ENCODE peak calls at places on chromosomes 6 and 20, in four cellular contexts. One of them, this sample, is unnamed.

GRCh38 chr6:22332726-22333125 is 35.9 kb upstream of the PRL start:
- DNase-seq in IMR-90: no peak
- DNase-seq in H9: no peak
- DNase-seq in mesendoderm: peak; percentile 4
- DNase-seq in this sample: no peak

GRCh38 chr20:44610313-44610965 is 28.1 kb downstream of the PKIG start:
- DNase-seq in IMR-90: no peak
- DNase-seq in H9: no peak
- DNase-seq in mesendoderm: no peak
- DNase-seq in this sample: no peak

GRCh38 chr20:3924304-3925112 is 35.3 kb downstream of the PANK2 start:
- DNase-seq in IMR-90: no peak
- DNase-seq in H9: no peak
- DNase-seq in mesendoderm: no peak
- DNase-seq in this sample: no peak

GRCh38 chr6:6737666-6738065 is 149.1 kb downstream of the LY86 start:
- DNase-seq in IMR-90: no peak
- DNase-seq in H9: no peak
- DNase-seq in mesendoderm: no peak
- DNase-seq in this sample: no peak

GRCh38 chr6:32406857-32407256 is at the start of gene BTNL2:
- DNase-seq in IMR-90: no peak
- DNase-seq in H9: no peak
- DNase-seq in mesendoderm: no peak
- DNase-seq in this sample: no peak

GRCh38 chr6:157921685-157922367 is 59.8 kb upstream of the SYNJ2 start:
- DNase-seq in IMR-90: peak; percentile 49
- DNase-seq in H9: no peak
- DNase-seq in mesendoderm: no peak
- DNase-seq in this sample: no peak

GRCh38 chr20:54820392-54820791 is 345.0 kb downstream of the DOK5 start:
- DNase-seq in IMR-90: no peak
- DNase-seq in H9: no peak
- DNase-seq in mesendoderm: no peak
- DNase-seq in this sample: no peak

GRCh38 chr6:45026003-45026516 is 302.1 kb upstream of the RUNX2 start:
- DNase-seq in IMR-90: peak; percentile 53
- DNase-seq in H9: no peak
- DNase-seq in mesendoderm: no peak
- DNase-seq in this sample: no peak

GRCh38 chr6:40815731-40816130 is 223.3 kb downstream of the UNC5CL start:
- DNase-seq in IMR-90: no peak
- DNase-seq in H9: no peak
- DNase-seq in mesendoderm: no peak
- DNase-seq in this sample: no peak

GRCh38 chr6:96702626-96703025 is 134.7 kb downstream of the GPR63 start:
- DNase-seq in IMR-90: no peak
- DNase-seq in H9: no peak
- DNase-seq in mesendoderm: no peak
- DNase-seq in this sample: no peak

GRCh38 chr6:108250240-108250866 is 10.5 kb downstream of the SNX3 start:
- DNase-seq in IMR-90: peak; percentile 30
- DNase-seq in H9: peak; percentile 34
- DNase-seq in mesendoderm: peak; percentile 79
- DNase-seq in this sample: no peak

GRCh38 chr20:32516985-32517873 is 67.9 kb downstream of the NOL4L start:
- DNase-seq in IMR-90: peak; percentile 26
- DNase-seq in H9: no peak
- DNase-seq in mesendoderm: peak; percentile 69
- DNase-seq in this sample: no peak

GRCh38 chr6:121334299-121335104 is at the start of gene TBC1D32:
- DNase-seq in IMR-90: peak; percentile 88
- DNase-seq in H9: peak; percentile 92
- DNase-seq in mesendoderm: peak; percentile 93
- DNase-seq in this sample: peak; percentile 70

GRCh38 chr20:52410182-52410647 is 218.6 kb upstream of the ZFP64 start:
- DNase-seq in IMR-90: peak; percentile 21
- DNase-seq in H9: no peak
- DNase-seq in mesendoderm: peak; percentile 64
- DNase-seq in this sample: no peak

GRCh38 chr20:61360296-61360695 is 108.2 kb downstream of the CDH4 start:
- DNase-seq in IMR-90: no peak
- DNase-seq in H9: no peak
- DNase-seq in mesendoderm: no peak
- DNase-seq in this sample: no peak

GRCh38 chr6:21792177-21792576 is 198.6 kb downstream of the SOX4 start:
- DNase-seq in IMR-90: no peak
- DNase-seq in H9: no peak
- DNase-seq in mesendoderm: no peak
- DNase-seq in this sample: peak; percentile 13

GRCh38 chr6:96939019-96939805 is 14.7 kb downstream of the KLHL32 start:
- DNase-seq in IMR-90: peak; percentile 29
- DNase-seq in H9: no peak
- DNase-seq in mesendoderm: peak; percentile 5
- DNase-seq in this sample: no peak

GRCh38 chr20:59137532-59137931 is 26.1 kb upstream of the ZNF831 start:
- DNase-seq in IMR-90: no peak
- DNase-seq in H9: no peak
- DNase-seq in mesendoderm: no peak
- DNase-seq in this sample: no peak

GRCh38 chr6:108671790-108672189 is 111.1 kb downstream of the FOXO3 start:
- DNase-seq in IMR-90: no peak
- DNase-seq in H9: peak; percentile 55
- DNase-seq in mesendoderm: no peak
- DNase-seq in this sample: peak; percentile 27

GRCh38 chr20:33282196-33282934 is 649 bp upstream of the BPIFB1 start:
- DNase-seq in IMR-90: no peak
- DNase-seq in H9: no peak
- DNase-seq in mesendoderm: no peak
- DNase-seq in this sample: no peak

GRCh38 chr6:43870660-43871061 is 100.7 kb downstream of the VEGFA start:
- DNase-seq in IMR-90: peak; percentile 49
- DNase-seq in H9: no peak
- DNase-seq in mesendoderm: no peak
- DNase-seq in this sample: no peak
- H3K56ac ChIP-seq in IMR-90: no peak overlapping the region
- H3K56ac ChIP-seq in H9: no peak overlapping the region
- H3K56ac ChIP-seq in mesendoderm: no peak overlapping the region
- H3K56ac ChIP-seq in this sample: no peak overlapping the region

GRCh38 chr20:58102252-58102651 is 126.2 kb downstream of the ANKRD60 start:
- DNase-seq in IMR-90: no peak
- DNase-seq in H9: no peak
- DNase-seq in mesendoderm: no peak
- DNase-seq in this sample: no peak

GRCh38 chr20:58097943-58098342 is 130.5 kb downstream of the ANKRD60 start:
- DNase-seq in IMR-90: no peak
- DNase-seq in H9: no peak
- DNase-seq in mesendoderm: no peak
- DNase-seq in this sample: no peak

GRCh38 chr20:58099291-58099915 is 129.1 kb downstream of the ANKRD60 start:
- DNase-seq in IMR-90: no peak
- DNase-seq in H9: no peak
- DNase-seq in mesendoderm: no peak
- DNase-seq in this sample: peak; percentile 32

GRCh38 chr20:58100731-58101356 is 127.6 kb downstream of the ANKRD60 start:
- DNase-seq in IMR-90: no peak
- DNase-seq in H9: no peak
- DNase-seq in mesendoderm: no peak
- DNase-seq in this sample: no peak

DNA sequence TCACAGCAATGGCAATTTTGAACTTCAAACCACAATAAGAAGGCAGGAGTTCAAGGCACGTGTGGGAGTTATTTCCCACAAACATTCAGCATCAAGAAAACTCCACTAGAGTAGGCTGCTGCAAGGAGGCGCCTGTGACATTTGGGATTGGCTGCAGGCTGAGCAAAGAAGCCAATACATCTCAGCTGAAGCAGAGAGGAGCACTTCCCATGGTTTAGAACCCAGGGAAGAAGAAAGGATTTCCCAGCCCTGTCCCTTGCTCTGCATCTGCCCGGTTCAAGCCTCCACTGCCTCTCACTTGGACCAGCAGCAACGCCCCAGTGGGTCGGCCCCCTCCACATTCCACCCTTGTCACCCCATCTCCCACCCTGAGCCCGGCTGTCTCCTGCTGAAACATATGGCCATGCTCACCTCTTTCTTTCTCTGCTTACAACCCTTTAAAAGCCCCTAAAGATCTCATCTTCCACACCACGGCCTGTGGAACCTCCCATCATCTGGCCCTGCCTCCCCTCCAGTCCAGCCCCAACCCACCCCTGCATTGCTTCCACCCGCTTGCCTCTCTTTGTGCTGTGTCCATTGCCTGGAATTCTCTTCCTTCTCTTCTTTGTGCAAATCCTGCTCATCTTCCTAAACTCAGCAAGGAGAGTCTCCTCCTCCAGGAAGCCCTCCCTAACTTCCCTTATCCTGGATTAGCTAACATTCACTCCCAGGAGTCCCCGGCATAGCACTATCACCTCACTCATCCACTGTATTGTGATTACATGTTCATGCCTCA is 128.3 kb downstream of the ANKRD60 start:
- DNase-seq in IMR-90: no peak
- DNase-seq in H9: no peak
- DNase-seq in mesendoderm: no peak
- DNase-seq in this sample: no peak
- H3K56ac ChIP-seq in IMR-90: no peak overlapping the region
- H3K56ac ChIP-seq in H9: no peak overlapping the region
- H3K56ac ChIP-seq in mesendoderm: no peak overlapping the region
- H3K56ac ChIP-seq in this sample: no peak overlapping the region

DNA sequence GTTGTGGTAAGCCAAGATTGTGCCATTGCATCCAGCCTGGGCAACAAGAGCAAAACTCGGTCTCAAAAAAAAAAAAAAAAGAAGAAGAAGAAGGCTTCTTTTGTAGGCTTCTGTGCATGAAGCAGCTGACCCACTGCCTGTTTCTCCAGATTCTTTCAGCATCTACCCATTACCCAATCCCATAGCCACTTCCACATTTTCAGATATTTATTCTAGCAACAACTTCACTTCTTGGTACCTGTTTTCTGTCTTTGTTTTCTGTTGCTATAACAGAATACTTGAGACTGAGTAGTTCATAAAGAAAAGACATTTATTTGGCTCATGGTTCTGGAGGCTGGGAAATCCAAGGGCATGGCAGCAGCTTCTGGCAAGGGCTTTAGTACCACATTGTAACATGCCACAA is 95.3 kb upstream of the SGK1 start:
- DNase-seq in IMR-90: no peak
- DNase-seq in H9: no peak
- DNase-seq in mesendoderm: no peak
- DNase-seq in this sample: no peak
- H3K56ac ChIP-seq in IMR-90: no peak overlapping the region
- H3K56ac ChIP-seq in H9: no peak overlapping the region
- H3K56ac ChIP-seq in mesendoderm: no peak overlapping the region
- H3K56ac ChIP-seq in this sample: no peak overlapping the region

GRCh38 chr6:110196874-110197273 is 16.6 kb downstream of the CDC40 start:
- DNase-seq in IMR-90: no peak
- DNase-seq in H9: no peak
- DNase-seq in mesendoderm: no peak
- DNase-seq in this sample: no peak

GRCh38 chr6:110190726-110191125 is 10.5 kb downstream of the CDC40 start:
- DNase-seq in IMR-90: no peak
- DNase-seq in H9: no peak
- DNase-seq in mesendoderm: peak; percentile 94
- DNase-seq in this sample: no peak

GRCh38 chr6:110191477-110191876 is 11.2 kb downstream of the CDC40 start:
- DNase-seq in IMR-90: no peak
- DNase-seq in H9: no peak
- DNase-seq in mesendoderm: no peak
- DNase-seq in this sample: no peak

GRCh38 chr6:110198561-110198960 is 18.3 kb downstream of the CDC40 start:
- DNase-seq in IMR-90: no peak
- DNase-seq in H9: no peak
- DNase-seq in mesendoderm: no peak
- DNase-seq in this sample: no peak

DNA sequence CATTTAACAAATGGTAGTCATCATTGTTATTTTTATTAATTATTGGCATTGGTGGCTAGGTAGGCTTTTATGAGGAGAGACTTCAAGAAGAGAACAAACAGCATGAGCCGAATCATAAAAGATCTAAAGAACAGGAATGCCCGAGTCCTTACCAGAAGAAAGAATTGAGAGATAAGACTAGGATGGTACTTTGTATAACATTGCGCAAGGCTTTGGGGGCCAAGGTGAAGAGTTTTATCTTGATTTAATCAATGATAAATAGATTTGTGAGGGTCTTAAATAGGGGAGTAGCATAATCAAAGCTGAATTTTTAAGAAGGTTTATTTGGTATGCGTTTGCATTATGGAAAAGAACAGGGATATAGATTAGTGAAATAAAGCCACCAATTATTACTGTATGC is 15.4 kb downstream of the CDC40 start:
- DNase-seq in IMR-90: no peak
- DNase-seq in H9: no peak
- DNase-seq in mesendoderm: no peak
- DNase-seq in this sample: no peak
- H3K56ac ChIP-seq in IMR-90: no peak overlapping the region
- H3K56ac ChIP-seq in H9: no peak overlapping the region
- H3K56ac ChIP-seq in mesendoderm: no peak overlapping the region
- H3K56ac ChIP-seq in this sample: no peak overlapping the region

GRCh38 chr6:154501287-154501868 is 9.1 kb downstream of the CNKSR3 start:
- DNase-seq in IMR-90: no peak
- DNase-seq in H9: no peak
- DNase-seq in mesendoderm: no peak
- DNase-seq in this sample: no peak
- H3K56ac ChIP-seq in IMR-90: no peak overlapping the region
- H3K56ac ChIP-seq in H9: no peak overlapping the region
- H3K56ac ChIP-seq in mesendoderm: no peak overlapping the region
- H3K56ac ChIP-seq in this sample: no peak overlapping the region

GRCh38 chr20:17142666-17143065 is 84.2 kb upstream of the PCSK2 start:
- DNase-seq in IMR-90: no peak
- DNase-seq in H9: no peak
- DNase-seq in mesendoderm: no peak
- DNase-seq in this sample: no peak
- H3K56ac ChIP-seq in IMR-90: no peak overlapping the region
- H3K56ac ChIP-seq in H9: no peak overlapping the region
- H3K56ac ChIP-seq in mesendoderm: no peak overlapping the region
- H3K56ac ChIP-seq in this sample: no peak overlapping the region

GRCh38 chr6:151747890-151748289 is 59.6 kb upstream of the ESR1 start:
- DNase-seq in IMR-90: no peak
- DNase-seq in H9: no peak
- DNase-seq in mesendoderm: no peak
- DNase-seq in this sample: no peak
- H3K56ac ChIP-seq in IMR-90: no peak overlapping the region
- H3K56ac ChIP-seq in H9: no peak overlapping the region
- H3K56ac ChIP-seq in mesendoderm: no peak overlapping the region
- H3K56ac ChIP-seq in this sample: no peak overlapping the region